ENCODE peak calls at places on chromosomes 4 and X, in four cellular contexts. P, H, Q and Z are unnamed samples.

GRCh38 chr4:74016068-74016467 is 17.6 kb upstream of the CXCL5 start:
- DNase-seq in P (peak), H (peak), Q (no peak), Z (no peak)

GRCh38 chrX:110082156-110082555 is 79.2 kb downstream of the TMEM164 start:
- DNase-seq in P (no peak), H (peak), Q (no peak), Z (no peak)

GRCh38 chrX:39613997-39614679 is 483.6 kb downstream of the BCOR start:
- DNase-seq in P (peak), H (no peak), Q (no peak), Z (no peak)

GRCh38 chr4:150033937-150034336 is 44.3 kb upstream of the DCLK2 start:
- DNase-seq in P (no peak), H (peak), Q (no peak), Z (no peak)

GRCh38 chr4:151197258-151197657 is 79.7 kb upstream of the PRSS48 start:
- DNase-seq in P (no peak), H (peak), Q (no peak), Z (peak)

GRCh38 chr4:152678841-152679240 is 956 bp downstream of the TMEM154 start:
- DNase-seq in P (no peak), H (no peak), Q (no peak), Z (no peak)

GRCh38 chr4:100517864-100518341 is at the start of gene EMCN:
- DNase-seq in P (no peak), H (no peak), Q (no peak), Z (no peak)

GRCh38 chrX:109934434-109934833 is 68.5 kb upstream of the TMEM164 start:
- DNase-seq in P (no peak), H (no peak), Q (no peak), Z (no peak)

GRCh38 chr4:94743838-94744237 is 13.9 kb upstream of the BMPR1B start:
- DNase-seq in P (no peak), H (no peak), Q (no peak), Z (no peak)

GRCh38 chr4:25162566-25162965 is 2.3 kb upstream of the SEPSECS start:
- DNase-seq in P (no peak), H (peak), Q (no peak), Z (no peak)

GRCh38 chr4:1033840-1034551 is 22.6 kb downstream of the FGFRL1 start:
- DNase-seq in P (no peak), H (no peak), Q (no peak), Z (no peak)

GRCh38 chr4:106065018-106065417 is 169.7 kb downstream of the NPNT start:
- DNase-seq in P (no peak), H (peak), Q (no peak), Z (no peak)